ENCODE peak calls at places on chromosomes 4 and X, in seven cellular contexts. Q, U, Z, R, J, E and Y are unnamed samples.

GRCh38 chrX:34656467-34656841 is 631 bp downstream of the TMEM47 start:
- DNase-seq in Q (no peak), U (peak), Z (peak), R (peak), J (no peak), E (no peak), Y (no peak)

GRCh38 chr4:93730760-93731159 is 97.8 kb upstream of the ATOH1 start:
- DNase-seq in Q (no peak), U (no peak), Z (no peak), R (no peak), J (no peak), E (peak), Y (no peak)

GRCh38 chrX:154298312-154298711 is 2.7 kb downstream of the TKTL1 start:
- DNase-seq in Q (no peak), U (no peak), Z (no peak), R (no peak), J (no peak), E (no peak), Y (no peak)

GRCh38 chrX:125507119-125507518 is 187.4 kb downstream of the TEX13C start:
- DNase-seq in Q (no peak), U (no peak), Z (no peak), R (peak), J (no peak), E (no peak), Y (no peak)

GRCh38 chr4:123821861-123822260 is 425.3 kb downstream of the SPRY1 start:
- DNase-seq in Q (peak), U (peak), Z (no peak), R (peak), J (no peak), E (no peak), Y (no peak)

GRCh38 chr4:134708026-134708425 is 506.4 kb upstream of the PABPC4L start:
- DNase-seq in Q (no peak), U (no peak), Z (no peak), R (no peak), J (no peak), E (no peak), Y (no peak)

GRCh38 chr4:40395166-40395900 is 60.2 kb downstream of the CHRNA9 start:
- DNase-seq in Q (no peak), U (no peak), Z (no peak), R (no peak), J (peak), E (no peak), Y (no peak)

GRCh38 chrX:119984652-119985051 is 41.1 kb upstream of the NKAP start:
- DNase-seq in Q (no peak), U (no peak), Z (no peak), R (no peak), J (no peak), E (no peak), Y (no peak)

GRCh38 chr4:142218726-142219125 is 582.3 kb downstream of the IL15 start:
- DNase-seq in Q (no peak), U (no peak), Z (no peak), R (no peak), J (no peak), E (no peak), Y (no peak)

GRCh38 chr4:169383724-169384123 is 113.0 kb upstream of the SH3RF1 start:
- DNase-seq in Q (peak), U (no peak), Z (no peak), R (peak), J (no peak), E (no peak), Y (no peak)

GRCh38 chr4:53654300-53654758 is 63.0 kb upstream of the LNX1 start:
- DNase-seq in Q (peak), U (no peak), Z (no peak), R (no peak), J (no peak), E (no peak), Y (no peak)

GRCh38 chrX:10483191-10483808 is 137.1 kb downstream of the MID1 start:
- DNase-seq in Q (no peak), U (no peak), Z (no peak), R (no peak), J (no peak), E (no peak), Y (no peak)

GRCh38 chr4:172709376-172709775 is 459.2 kb upstream of the GALNT7 start:
- DNase-seq in Q (no peak), U (no peak), Z (peak), R (no peak), J (no peak), E (no peak), Y (peak)

GRCh38 chr4:8080754-8081065 is 77.9 kb downstream of the ABLIM2 start:
- DNase-seq in Q (no peak), U (no peak), Z (no peak), R (no peak), J (no peak), E (no peak), Y (no peak)

GRCh38 chrX:20477836-20478532 is 211.3 kb upstream of the RPS6KA3 start:
- DNase-seq in Q (no peak), U (no peak), Z (no peak), R (no peak), J (no peak), E (no peak), Y (no peak)

GRCh38 chr4:97370581-97370980 is 772.7 kb downstream of the STPG2 start:
- DNase-seq in Q (no peak), U (peak), Z (no peak), R (no peak), J (no peak), E (no peak), Y (no peak)

GRCh38 chrX:128057421-128057820 is 5.2 kb upstream of the ACTRT1 start:
- DNase-seq in Q (no peak), U (no peak), Z (no peak), R (no peak), J (no peak), E (no peak), Y (no peak)

GRCh38 chr4:150582881-150583286 is 933 bp downstream of the MAB21L2 start:
- DNase-seq in Q (peak), U (peak), Z (peak), R (peak), J (no peak), E (peak), Y (peak)

GRCh38 chrX:39613508-39613921 is 484.2 kb downstream of the BCOR start:
- DNase-seq in Q (no peak), U (peak), Z (peak), R (no peak), J (no peak), E (peak), Y (peak)

GRCh38 chrX:14936561-14936960 is 63.3 kb downstream of the MOSPD2 start:
- DNase-seq in Q (peak), U (peak), Z (no peak), R (peak), J (peak), E (no peak), Y (no peak)

GRCh38 chr4:173264245-173264959 is 69.8 kb downstream of the HMGB2 start:
- DNase-seq in Q (peak), U (no peak), Z (no peak), R (peak), J (no peak), E (no peak), Y (no peak)

GRCh38 chrX:40422021-40422420 is 158.7 kb upstream of the ATP6AP2 start:
- DNase-seq in Q (no peak), U (no peak), Z (no peak), R (no peak), J (no peak), E (no peak), Y (no peak)

GRCh38 chr4:156654410-156654809 is 317.2 kb downstream of the PDGFC start:
- DNase-seq in Q (no peak), U (no peak), Z (no peak), R (no peak), J (no peak), E (no peak), Y (no peak)

GRCh38 chr4:13705521-13706035 is 78.1 kb upstream of the BOD1L1 start:
- DNase-seq in Q (no peak), U (peak), Z (peak), R (no peak), J (no peak), E (no peak), Y (no peak)

GRCh38 chrX:42755820-42756219 is 22.1 kb downstream of the PPP1R2C start:
- DNase-seq in Q (peak), U (no peak), Z (no peak), R (peak), J (peak), E (no peak), Y (no peak)

GRCh38 chrX:131985526-131986049 is 37.5 kb upstream of the STK26 start:
- DNase-seq in Q (no peak), U (peak), Z (peak), R (no peak), J (peak), E (no peak), Y (no peak)

GRCh38 chr4:145870155-145871020 is 68.2 kb downstream of the ZNF827 start:
- DNase-seq in Q (no peak), U (no peak), Z (no peak), R (no peak), J (no peak), E (no peak), Y (no peak)

GRCh38 chr4:3517731-3518510 is 14.3 kb downstream of the LRPAP1 start:
- DNase-seq in Q (no peak), U (no peak), Z (no peak), R (no peak), J (no peak), E (no peak), Y (no peak)

GRCh38 chrX:136752796-136753195 is 27.9 kb downstream of the ARHGEF6 start:
- DNase-seq in Q (peak), U (no peak), Z (no peak), R (no peak), J (no peak), E (no peak), Y (no peak)

GRCh38 chr4:141132689-141133145 is 552 bp downstream of the RNF150 start:
- DNase-seq in Q (peak), U (peak), Z (peak), R (peak), J (no peak), E (no peak), Y (peak)

GRCh38 chr4:147833254-147833653 is 101.4 kb downstream of the ARHGAP10 start:
- DNase-seq in Q (peak), U (no peak), Z (no peak), R (peak), J (no peak), E (no peak), Y (no peak)

GRCh38 chrX:29496636-29497180 is 718.7 kb upstream of the MAGEB2 start:
- DNase-seq in Q (peak), U (no peak), Z (no peak), R (no peak), J (no peak), E (no peak), Y (no peak)

GRCh38 chr4:55183926-55184599 is 58.7 kb upstream of the KDR start:
- DNase-seq in Q (peak), U (peak), Z (peak), R (peak), J (peak), E (no peak), Y (no peak)

GRCh38 chrX:106698693-106699092 is 27.8 kb upstream of the RNF128 start:
- DNase-seq in Q (peak), U (no peak), Z (no peak), R (peak), J (no peak), E (no peak), Y (no peak)

GRCh38 chrX:41664307-41665299 is 24.2 kb upstream of the GPR34 start:
- DNase-seq in Q (peak), U (peak), Z (no peak), R (peak), J (no peak), E (no peak), Y (no peak)

GRCh38 chrX:139691493-139691842 is 16.5 kb downstream of the MCF2 start:
- DNase-seq in Q (no peak), U (peak), Z (peak), R (no peak), J (no peak), E (no peak), Y (no peak)

GRCh38 chr4:98873059-98873458 is 55.9 kb downstream of the EIF4E start:
- DNase-seq in Q (peak), U (no peak), Z (no peak), R (peak), J (no peak), E (no peak), Y (no peak)

GRCh38 chr4:7388627-7389026 is 46.1 kb downstream of the PSAPL1 start:
- DNase-seq in Q (no peak), U (no peak), Z (no peak), R (no peak), J (no peak), E (no peak), Y (no peak)

GRCh38 chr4:184143770-184144564 is 73.7 kb downstream of the ENPP6 start:
- DNase-seq in Q (no peak), U (peak), Z (peak), R (no peak), J (no peak), E (no peak), Y (no peak)

DNA sequence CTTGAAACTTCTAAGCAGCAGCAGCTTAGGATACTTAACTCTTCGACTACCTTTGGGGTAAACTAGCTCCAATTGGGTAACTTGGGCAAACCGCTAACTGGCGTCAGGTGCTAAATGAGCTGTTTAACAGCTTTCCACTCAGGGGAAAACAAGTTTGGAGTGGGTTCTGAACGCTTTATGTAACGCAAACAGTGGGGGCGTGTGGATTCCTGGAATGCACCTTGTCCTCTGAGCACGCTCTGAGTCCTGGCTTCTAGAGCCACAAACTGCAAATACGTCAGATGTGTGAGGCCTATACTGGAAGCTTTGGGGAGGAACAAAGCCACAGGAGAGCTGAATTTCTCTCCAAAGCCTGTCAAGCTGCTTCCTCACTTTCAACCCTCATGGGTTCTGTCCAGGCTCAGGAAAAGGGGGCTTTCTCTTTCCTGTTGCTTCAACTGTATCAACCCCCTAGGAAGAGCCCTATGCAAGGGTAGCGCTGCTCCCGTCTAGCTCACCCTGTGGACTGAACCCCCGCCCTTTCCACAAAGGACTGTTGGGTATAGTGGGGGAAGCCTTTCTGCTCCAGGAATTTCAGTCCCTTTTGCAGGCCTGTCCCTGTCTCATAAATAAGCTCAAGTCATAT is 4.5 kb upstream of the WDR1 start:
- DNase-seq in Q (no peak), U (no peak), Z (no peak), R (no peak), J (no peak), E (no peak), Y (no peak)
- H2BK120ac ChIP-seq in Q (no peak), U (no peak), Z (no peak), R (no peak), J (no peak), E (no peak), Y (no peak)

DNA sequence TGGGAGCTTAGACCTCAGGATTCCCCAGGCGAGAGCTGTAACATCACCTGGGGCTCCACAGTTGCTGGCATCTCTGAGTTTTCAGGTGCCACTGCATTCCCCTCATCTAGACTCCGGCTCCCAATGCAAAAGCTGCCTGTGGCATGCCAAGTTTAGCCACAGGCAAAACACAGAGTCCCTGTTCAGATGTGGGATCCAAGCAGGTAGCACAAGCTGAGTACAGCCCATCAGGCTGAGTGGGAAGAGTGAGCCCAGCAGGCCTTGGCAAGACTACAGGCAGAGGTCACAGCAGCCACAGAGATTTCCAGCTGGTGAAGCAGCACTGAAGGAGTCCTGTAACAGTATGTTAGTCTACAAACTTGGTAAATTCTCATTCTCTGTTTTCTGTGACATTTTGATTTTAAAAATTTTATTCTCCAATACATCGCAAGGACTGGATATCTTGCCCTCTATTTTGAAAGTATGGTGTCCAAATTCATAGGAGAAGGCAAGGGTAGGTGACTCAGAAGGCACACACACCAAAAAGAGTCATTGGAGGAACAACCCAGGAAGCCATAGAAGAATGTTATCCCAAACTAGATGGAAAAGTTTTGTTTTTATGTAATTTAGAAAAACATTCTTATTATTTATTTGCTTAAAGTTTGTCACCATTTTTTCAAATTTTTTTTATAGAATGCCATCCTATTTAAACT is 13.6 kb upstream of the CXCL2 start:
- DNase-seq in Q (peak), U (no peak), Z (no peak), R (peak), J (no peak), E (no peak), Y (no peak)
- H3K18ac ChIP-seq in Q (no peak), U (no peak), Z (no peak), R (peak), J (no peak), E (no peak), Y (no peak)

GRCh38 chr4:76055421-76055820 is 19.1 kb upstream of the ART3 start:
- DNase-seq in Q (no peak), U (no peak), Z (no peak), R (no peak), J (no peak), E (no peak), Y (no peak)

GRCh38 chr4:76058888-76059426 is 15.6 kb upstream of the ART3 start:
- DNase-seq in Q (no peak), U (no peak), Z (no peak), R (no peak), J (no peak), E (no peak), Y (no peak)

GRCh38 chr4:76058302-76058701 is 16.2 kb upstream of the ART3 start:
- DNase-seq in Q (no peak), U (no peak), Z (no peak), R (no peak), J (no peak), E (no peak), Y (no peak)

GRCh38 chr4:76055005-76055404 is 19.1 kb upstream of the CXCL11 start:
- DNase-seq in Q (no peak), U (no peak), Z (no peak), R (no peak), J (no peak), E (no peak), Y (no peak)

DNA sequence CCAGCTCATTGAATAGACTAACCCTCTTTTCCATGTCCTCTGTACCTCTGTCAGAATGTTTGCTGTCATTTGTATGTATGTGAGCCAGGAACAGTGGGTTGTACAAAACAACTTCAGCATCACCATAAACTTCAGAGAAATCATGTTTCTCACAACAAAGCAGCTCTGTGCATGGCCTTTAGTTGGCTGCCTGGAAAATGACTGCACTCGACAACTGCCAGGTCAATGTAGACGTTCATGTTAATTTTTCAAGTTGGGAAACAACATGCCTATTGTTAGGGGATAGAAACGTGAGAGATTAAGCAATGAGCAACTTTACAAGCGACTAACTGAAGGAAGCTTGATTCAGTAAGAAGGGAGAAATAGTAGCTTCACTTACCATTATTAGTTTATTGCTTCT is 17.9 kb upstream of the CXCL11 start:
- DNase-seq in Q (no peak), U (no peak), Z (no peak), R (no peak), J (no peak), E (no peak), Y (no peak)
- H2AK5ac ChIP-seq in Q (no peak), U (no peak), Z (no peak), R (no peak), J (no peak), E (no peak), Y (no peak)

GRCh38 chr4:38590017-38590416 is 74.0 kb upstream of the KLF3 start:
- DNase-seq in Q (no peak), U (no peak), Z (no peak), R (no peak), J (no peak), E (no peak), Y (no peak)

GRCh38 chr4:38591617-38592337 is 72.2 kb upstream of the KLF3 start:
- DNase-seq in Q (no peak), U (no peak), Z (no peak), R (peak), J (no peak), E (no peak), Y (no peak)
- H2BK120ac ChIP-seq in Q (no peak), U (no peak), Z (no peak), R (no peak), J (no peak), E (no peak), Y (no peak)

GRCh38 chr4:24729041-24729730 is 66.2 kb upstream of the SOD3 start:
- DNase-seq in Q (no peak), U (no peak), Z (no peak), R (no peak), J (no peak), E (no peak), Y (no peak)
- H3K18ac ChIP-seq in Q (no peak), U (no peak), Z (no peak), R (no peak), J (no peak), E (no peak), Y (no peak)